ENCODE peak calls at places on chromosome 10, in five cellular contexts. W is heart left ventricle, K is right atrium auricular region, J is Panc1, U is body of pancreas. I is an unnamed sample.

GRCh38 chr10:71614946-71615345 is 104.6 kb downstream of the C10orf105 start:
- DNase-seq in W (no peak), K (no peak), J (no peak), U (no peak), I (no peak)

GRCh38 chr10:87054373-87055295 is 34.5 kb downstream of the FAM25A start:
- DNase-seq in W (no peak), K (no peak), J (no peak), U (peak), I (no peak)

GRCh38 chr10:102040721-102041120 is 15.3 kb downstream of the ARMH3 start:
- DNase-seq in W (no peak), K (no peak), J (no peak), U (no peak), I (no peak)

GRCh38 chr10:101887762-101888161 is 44.2 kb upstream of the KCNIP2 start:
- DNase-seq in W (no peak), K (no peak), J (no peak), U (no peak), I (no peak)

GRCh38 chr10:80163741-80164341 is 31.3 kb downstream of the PLAC9 start:
- DNase-seq in W (no peak), K (peak), J (no peak), U (no peak), I (no peak)

GRCh38 chr10:30398193-30398592 is 35.8 kb upstream of the MAP3K8 start:
- DNase-seq in W (no peak), K (no peak), J (no peak), U (no peak), I (no peak)

GRCh38 chr10:12372846-12373245 is 23.5 kb downstream of the CAMK1D start:
- DNase-seq in W (no peak), K (no peak), J (no peak), U (no peak), I (no peak)

GRCh38 chr10:91287912-91288311 is 67.4 kb downstream of the PCGF5 start:
- DNase-seq in W (no peak), K (no peak), J (no peak), U (no peak), I (no peak)

GRCh38 chr10:128087884-128088695 is 38.1 kb downstream of the MKI67 start:
- DNase-seq in W (no peak), K (no peak), J (no peak), U (no peak), I (peak)

GRCh38 chr10:123774075-123774742 is 108.1 kb downstream of the GPR26 start:
- DNase-seq in W (no peak), K (no peak), J (no peak), U (no peak), I (no peak)

GRCh38 chr10:119461380-119461779 is 81.1 kb downstream of the RGS10 start:
- DNase-seq in W (no peak), K (no peak), J (no peak), U (no peak), I (no peak)

GRCh38 chr10:103915794-103916193 is 2.2 kb downstream of the STN1 start:
- DNase-seq in W (peak), K (no peak), J (no peak), U (peak), I (no peak)

GRCh38 chr10:114261116-114261515 is 22.1 kb downstream of the VWA2 start:
- DNase-seq in W (no peak), K (no peak), J (no peak), U (no peak), I (peak)

GRCh38 chr10:52729259-52730104 is 43.1 kb downstream of the MBL2 start:
- DNase-seq in W (no peak), K (no peak), J (peak), U (no peak), I (peak)

GRCh38 chr10:6215683-6216484 is 13.2 kb downstream of the PFKFB3 start:
- DNase-seq in W (no peak), K (no peak), J (no peak), U (no peak), I (no peak)

GRCh38 chr10:132562916-132563456 is 25.4 kb downstream of the INPP5A start:
- DNase-seq in W (no peak), K (no peak), J (no peak), U (no peak), I (no peak)

GRCh38 chr10:70561051-70561450 is 41.5 kb downstream of the PRF1 start:
- DNase-seq in W (no peak), K (no peak), J (no peak), U (no peak), I (no peak)

GRCh38 chr10:123783296-123783695 is 108.3 kb downstream of the CPXM2 start:
- DNase-seq in W (no peak), K (peak), J (no peak), U (no peak), I (no peak)

GRCh38 chr10:43067391-43068135 is 9.3 kb upstream of the RET start:
- DNase-seq in W (no peak), K (no peak), J (no peak), U (no peak), I (no peak)

GRCh38 chr10:120688928-120689327 is 162.2 kb upstream of the WDR11 start:
- DNase-seq in W (no peak), K (no peak), J (no peak), U (no peak), I (no peak)

GRCh38 chr10:97498841-97499560 is at the start of gene UBTD1:
- DNase-seq in W (peak), K (no peak), J (no peak), U (peak), I (peak)

GRCh38 chr10:10528563-10528910 is 489.1 kb upstream of the CELF2 start:
- DNase-seq in W (no peak), K (no peak), J (no peak), U (no peak), I (no peak)

GRCh38 chr10:97574374-97575100 is 2.0 kb downstream of the ANKRD2 start:
- DNase-seq in W (peak), K (peak), J (peak), U (peak), I (no peak)

GRCh38 chr10:117537904-117538524 is 4.5 kb upstream of the EMX2 start:
- DNase-seq in W (no peak), K (no peak), J (no peak), U (no peak), I (no peak)

GRCh38 chr10:58544135-58544534 is 31.5 kb downstream of the BICC1 start:
- DNase-seq in W (no peak), K (no peak), J (no peak), U (no peak), I (no peak)

GRCh38 chr10:32059472-32059871 is 3.2 kb upstream of the KIF5B start:
- DNase-seq in W (no peak), K (no peak), J (no peak), U (no peak), I (no peak)

GRCh38 chr10:44963772-44964633 is 4.4 kb downstream of the RASSF4 start:
- DNase-seq in W (peak), K (peak), J (no peak), U (peak), I (peak)
- H3K4me3 ChIP-seq in W (no peak), K (peak), J (no peak), U (no peak), I (peak)

DNA sequence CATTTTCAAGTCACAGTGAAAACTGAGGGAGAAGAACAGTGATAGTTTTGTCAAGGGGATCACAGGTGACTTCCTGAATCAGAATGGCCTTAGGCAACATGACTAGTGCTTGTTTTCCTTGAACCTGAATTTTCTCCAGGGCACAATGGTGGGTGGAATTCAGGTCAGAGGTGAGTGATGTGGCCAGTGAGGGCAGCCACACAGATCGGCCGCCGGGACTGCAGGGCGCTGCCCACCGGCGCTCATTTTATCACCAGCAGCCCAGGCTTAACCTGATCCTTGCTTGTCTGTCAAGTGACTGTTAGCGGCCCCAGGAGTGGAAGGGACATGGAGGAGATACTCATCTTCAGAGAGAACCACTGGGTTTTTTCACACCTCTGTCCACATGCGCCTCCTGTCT is 108.5 kb downstream of the DOCK1 start:
- DNase-seq in W (no peak), K (no peak), J (no peak), U (no peak), I (no peak)
- H3K27ac ChIP-seq in W (peak), K (peak), J (peak), U (peak), I (no peak)

GRCh38 chr10:110531687-110532086 is 34.0 kb downstream of the DUSP5 start:
- DNase-seq in W (no peak), K (no peak), J (no peak), U (no peak), I (no peak)

GRCh38 chr10:110527731-110528171 is 30.0 kb downstream of the DUSP5 start:
- DNase-seq in W (no peak), K (no peak), J (no peak), U (no peak), I (no peak)

GRCh38 chr10:110529596-110530011 is 31.9 kb downstream of the DUSP5 start:
- DNase-seq in W (no peak), K (no peak), J (no peak), U (no peak), I (no peak)

GRCh38 chr10:110528224-110528997 is 30.7 kb downstream of the DUSP5 start:
- DNase-seq in W (no peak), K (no peak), J (no peak), U (no peak), I (peak)

GRCh38 chr10:110530131-110530831 is 32.6 kb downstream of the DUSP5 start:
- DNase-seq in W (peak), K (no peak), J (no peak), U (peak), I (no peak)
- H3K4me3 ChIP-seq in W (no peak), K (peak), J (peak), U (no peak), I (no peak)

GRCh38 chr10:19133992-19134391 is 85.4 kb downstream of the MALRD1 start:
- DNase-seq in W (no peak), K (no peak), J (no peak), U (no peak), I (no peak)
- H3K27ac ChIP-seq in W (no peak), K (no peak), J (no peak), U (no peak), I (no peak)

DNA sequence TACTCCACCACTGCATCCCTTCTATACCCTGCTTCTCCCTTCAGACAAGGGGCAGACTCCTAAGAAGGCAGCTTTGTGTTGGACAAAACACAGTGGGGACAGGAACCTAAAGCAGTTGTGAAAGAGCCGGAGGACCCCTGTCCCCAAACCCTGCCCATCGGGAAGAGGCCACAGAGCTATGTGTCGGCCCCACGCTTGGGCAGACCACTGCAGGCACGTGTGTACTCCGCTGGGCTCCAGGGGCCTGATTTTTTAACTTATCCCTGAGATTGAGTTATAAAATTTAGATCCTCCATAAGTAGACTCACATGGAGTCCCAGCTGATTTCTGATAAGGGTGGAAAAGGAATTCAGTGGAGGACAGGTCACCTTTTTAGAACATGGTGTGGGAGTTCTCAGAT is 310.5 kb downstream of the ADARB2 start:
- DNase-seq in W (no peak), K (no peak), J (no peak), U (no peak), I (no peak)
- H3K4me3 ChIP-seq in W (no peak), K (no peak), J (no peak), U (no peak), I (no peak)

DNA sequence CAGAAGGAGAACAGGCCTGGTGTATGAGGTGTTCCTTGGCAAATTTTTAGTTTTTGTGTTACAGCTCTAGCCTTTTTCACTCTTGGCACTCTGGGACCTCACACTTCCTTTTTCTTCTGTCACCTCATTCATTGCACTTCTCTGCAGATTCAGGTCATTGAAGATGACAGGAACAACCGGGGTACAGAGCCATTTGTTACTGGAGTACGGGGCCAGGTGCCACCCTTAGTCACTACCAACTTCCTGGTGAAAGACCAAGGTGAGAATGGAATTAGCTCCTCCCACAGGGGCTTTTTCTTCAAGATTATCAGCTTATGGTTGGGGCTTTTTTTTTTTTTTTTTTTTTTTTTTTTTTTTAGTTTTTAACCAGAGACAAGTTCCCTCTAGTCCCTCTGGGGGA is 18.5 kb upstream of the CHCHD1 start:
- DNase-seq in W (no peak), K (no peak), J (no peak), U (no peak), I (no peak)
- H3K27ac ChIP-seq in W (no peak), K (no peak), J (no peak), U (no peak), I (no peak)

DNA sequence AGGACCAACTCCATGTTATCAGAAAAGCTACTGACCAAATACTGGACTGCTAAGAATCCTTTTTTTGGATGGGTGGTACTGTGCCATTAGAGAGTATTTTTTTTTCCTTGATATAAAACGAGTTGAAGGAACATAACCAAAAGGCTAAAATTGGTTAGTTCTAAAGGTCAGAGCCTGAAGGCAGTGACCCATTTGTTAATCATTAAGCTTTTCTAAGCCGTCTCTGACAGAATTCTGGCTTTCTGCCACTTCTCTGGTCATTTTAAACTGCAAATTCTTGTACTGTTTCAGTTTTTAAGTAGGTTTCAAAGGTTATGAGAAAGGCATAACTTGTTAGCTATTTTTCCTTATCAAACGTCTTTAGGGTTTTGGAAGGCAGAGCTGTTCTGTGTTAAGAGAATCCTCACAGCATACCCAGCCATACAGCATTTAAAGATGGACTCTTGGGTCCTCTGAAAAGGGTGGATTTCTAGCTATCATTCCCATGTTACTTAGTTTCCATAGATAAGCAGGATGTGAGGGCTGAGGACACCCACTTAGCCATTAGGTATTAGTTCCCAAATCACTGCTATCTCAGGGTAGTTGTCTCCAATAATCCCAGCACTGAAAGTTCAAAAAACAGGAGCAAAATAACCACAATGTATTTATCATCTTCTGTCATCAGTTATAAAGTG is 196.8 kb downstream of the RNLS start:
- DNase-seq in W (no peak), K (no peak), J (no peak), U (peak), I (peak)
- H3K4me3 ChIP-seq in W (no peak), K (peak), J (no peak), U (no peak), I (peak)

I was measured in MM.1S.